ENCODE peak calls at places on chromosomes 2 and 18, in six cellular contexts. I, O, V, T, N and J are unnamed samples.

GRCh38 chr2:7593286-7593685 is 676.1 kb downstream of the RNF144A start:
- DNase-seq in I (no peak), O (peak), V (no peak), T (no peak), N (no peak), J (peak)

GRCh38 chr2:237691200-237691907 is 64.0 kb downstream of the LRRFIP1 start:
- DNase-seq in I (no peak), O (peak), V (peak), T (peak), N (no peak), J (no peak)

GRCh38 chr18:27656167-27656778 is 471.2 kb upstream of the CHST9 start:
- DNase-seq in I (no peak), O (peak), V (no peak), T (no peak), N (no peak), J (no peak)

GRCh38 chr2:20132990-20133535 is 81.6 kb upstream of the LAPTM4A start:
- DNase-seq in I (no peak), O (no peak), V (no peak), T (no peak), N (no peak), J (no peak)

GRCh38 chr18:62982600-62983251 is 267.4 kb downstream of the PHLPP1 start:
- DNase-seq in I (peak), O (peak), V (peak), T (peak), N (peak), J (no peak)

GRCh38 chr2:167368371-167368770 is 480.1 kb downstream of the XIRP2 start:
- DNase-seq in I (no peak), O (no peak), V (no peak), T (no peak), N (no peak), J (no peak)

GRCh38 chr18:9433616-9434239 is 41.6 kb upstream of the RALBP1 start:
- DNase-seq in I (peak), O (peak), V (no peak), T (no peak), N (no peak), J (peak)

GRCh38 chr18:72674710-72675109 is 130.6 kb upstream of the CBLN2 start:
- DNase-seq in I (no peak), O (no peak), V (no peak), T (no peak), N (no peak), J (no peak)

GRCh38 chr2:224565452-224566035 is 19.6 kb downstream of the CUL3 start:
- DNase-seq in I (no peak), O (no peak), V (no peak), T (no peak), N (no peak), J (no peak)

GRCh38 chr2:201821080-201821479 is 14.7 kb downstream of the CDK15 start:
- DNase-seq in I (no peak), O (no peak), V (no peak), T (no peak), N (no peak), J (no peak)

GRCh38 chr2:96144481-96145027 is 686 bp downstream of the DUSP2 start:
- DNase-seq in I (no peak), O (no peak), V (peak), T (no peak), N (no peak), J (no peak)

DNA sequence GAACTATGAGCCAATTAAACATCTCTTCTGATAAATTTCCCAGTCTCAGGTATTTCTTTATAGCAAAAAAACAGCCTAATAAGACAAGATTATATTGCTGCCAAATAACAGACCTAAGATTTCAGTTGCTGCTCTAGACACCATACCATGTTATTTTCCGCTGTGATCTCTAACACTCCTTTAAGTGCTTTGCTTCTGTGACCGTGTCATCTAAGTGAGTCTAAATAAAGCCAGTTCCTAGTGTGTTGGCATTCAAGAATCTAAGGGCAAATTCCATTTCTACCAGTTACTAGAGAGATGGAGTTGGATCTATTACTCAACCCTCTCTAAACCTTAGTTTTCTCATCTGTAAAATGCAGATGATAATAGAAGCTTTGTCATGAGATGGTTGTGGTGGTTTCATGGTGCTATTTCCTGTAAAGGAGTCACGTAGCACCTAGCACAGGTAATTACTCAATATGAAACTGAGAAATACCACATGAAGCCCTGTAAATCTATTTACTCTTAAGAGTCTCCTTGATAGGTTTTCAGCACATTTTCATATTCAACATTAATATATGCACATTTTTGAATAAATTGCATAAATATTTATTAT is 40.5 kb downstream of the SPHKAP start:
- DNase-seq in I (no peak), O (no peak), V (no peak), T (no peak), N (no peak), J (no peak)
- H4K91ac ChIP-seq in I (no peak), O (no peak), V (no peak), T (no peak), N (no peak), J (no peak)

GRCh38 chr2:3078684-3079083 is 298.9 kb downstream of the EIPR1 start:
- DNase-seq in I (no peak), O (no peak), V (no peak), T (no peak), N (no peak), J (no peak)

GRCh38 chr2:3079466-3079865 is 298.2 kb downstream of the EIPR1 start:
- DNase-seq in I (no peak), O (no peak), V (no peak), T (no peak), N (no peak), J (no peak)

GRCh38 chr2:3075941-3076340 is 301.7 kb downstream of the EIPR1 start:
- DNase-seq in I (no peak), O (no peak), V (no peak), T (no peak), N (no peak), J (no peak)

GRCh38 chr2:3075316-3075715 is 302.3 kb downstream of the EIPR1 start:
- DNase-seq in I (no peak), O (no peak), V (no peak), T (no peak), N (no peak), J (no peak)

DNA sequence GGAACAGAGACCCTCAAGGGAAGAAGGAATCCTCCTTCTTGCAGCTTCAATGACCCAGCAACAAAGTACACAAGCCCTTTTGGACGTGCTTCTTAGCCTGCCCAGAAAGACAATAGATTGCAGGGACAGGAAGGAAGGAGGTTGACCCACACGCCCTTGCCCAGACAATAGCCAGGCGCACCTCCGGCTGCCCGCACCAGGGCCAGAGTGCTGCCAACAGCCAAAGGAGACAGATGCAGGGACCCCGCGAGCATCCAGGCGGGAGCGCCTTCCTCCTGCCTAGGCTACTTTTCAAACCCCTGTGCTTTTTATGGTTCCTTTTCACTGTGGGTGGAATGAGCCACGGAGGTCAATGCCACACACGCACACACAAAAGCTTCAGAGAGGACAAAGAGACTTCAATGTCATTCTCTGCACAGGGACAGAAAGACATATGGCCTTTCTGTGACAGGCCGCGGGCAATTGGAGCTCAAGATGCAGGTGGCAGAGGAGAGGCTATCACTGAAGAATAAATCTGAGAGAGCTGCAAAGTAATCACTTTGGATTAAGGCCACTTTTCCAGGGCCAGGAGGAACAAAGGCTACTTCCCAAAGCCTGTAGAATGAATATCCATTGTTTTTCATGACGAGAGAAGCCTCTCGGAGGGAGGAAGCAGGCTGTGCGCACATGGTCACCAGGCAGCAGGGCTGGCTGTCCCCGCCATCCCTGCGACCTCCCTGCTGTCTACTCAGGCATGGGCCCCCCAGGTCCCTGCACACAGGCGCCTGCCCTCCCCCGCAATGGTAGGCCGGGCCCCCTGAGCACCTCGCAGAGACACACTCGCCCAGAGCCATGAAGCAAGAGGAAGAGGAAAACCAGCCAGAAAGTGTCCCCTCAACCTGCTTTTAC is 300.5 kb downstream of the EIPR1 start:
- DNase-seq in I (no peak), O (no peak), V (no peak), T (no peak), N (no peak), J (no peak)
- H4K91ac ChIP-seq in I (no peak), O (no peak), V (no peak), T (no peak), N (no peak), J (no peak)

GRCh38 chr18:78911751-78912283 is 67.8 kb upstream of the SALL3 start:
- DNase-seq in I (no peak), O (no peak), V (peak), T (no peak), N (no peak), J (no peak)

GRCh38 chr18:78913395-78913794 is 66.2 kb upstream of the SALL3 start:
- DNase-seq in I (no peak), O (no peak), V (peak), T (no peak), N (no peak), J (no peak)

GRCh38 chr18:78912336-78912735 is 67.3 kb upstream of the SALL3 start:
- DNase-seq in I (no peak), O (no peak), V (peak), T (no peak), N (no peak), J (no peak)

GRCh38 chr18:78913830-78914585 is 65.6 kb upstream of the SALL3 start:
- DNase-seq in I (no peak), O (no peak), V (no peak), T (no peak), N (no peak), J (no peak)

GRCh38 chr18:78912862-78913261 is 66.8 kb upstream of the SALL3 start:
- DNase-seq in I (no peak), O (no peak), V (peak), T (no peak), N (no peak), J (no peak)
- H4K91ac ChIP-seq in I (no peak), O (no peak), V (no peak), T (no peak), N (no peak), J (no peak)

GRCh38 chr2:222919841-222920609 is 59.2 kb downstream of the ACSL3 start:
- DNase-seq in I (peak), O (peak), V (no peak), T (no peak), N (no peak), J (no peak)

GRCh38 chr2:222912776-222913175 is 51.9 kb downstream of the ACSL3 start:
- DNase-seq in I (no peak), O (no peak), V (no peak), T (no peak), N (no peak), J (no peak)

GRCh38 chr2:222916229-222917197 is 55.7 kb downstream of the ACSL3 start:
- DNase-seq in I (no peak), O (no peak), V (no peak), T (no peak), N (no peak), J (no peak)

GRCh38 chr2:222912117-222912516 is 51.3 kb downstream of the ACSL3 start:
- DNase-seq in I (peak), O (peak), V (no peak), T (no peak), N (no peak), J (peak)

GRCh38 chr2:222915092-222915957 is 54.5 kb downstream of the ACSL3 start:
- DNase-seq in I (peak), O (peak), V (no peak), T (no peak), N (no peak), J (no peak)
- H4K91ac ChIP-seq in I (no peak), O (no peak), V (no peak), T (no peak), N (no peak), J (no peak)